ENCODE peak calls at places on chromosomes 6 and 20, in five cellular contexts. X is HepG2, A is heart left ventricle, V is mammary epithelial cell, Z is adrenal gland. G is an unnamed sample.

GRCh38 chr6:70709826-70710225 is 42.1 kb downstream of the SMAP1 start:
- DNase-seq in X (peak), A (no peak), V (peak), Z (no peak), G (peak)

GRCh38 chr6:106316376-106316769 is 9.2 kb downstream of the ATG5 start:
- DNase-seq in X (no peak), A (no peak), V (no peak), Z (no peak), G (no peak)

GRCh38 chr6:17417817-17418216 is 24.4 kb downstream of the CAP2 start:
- DNase-seq in X (no peak), A (no peak), V (peak), Z (no peak), G (peak)

GRCh38 chr6:83480470-83480869 is 31.9 kb upstream of the PRSS35 start:
- DNase-seq in X (no peak), A (no peak), V (peak), Z (no peak), G (no peak)

GRCh38 chr6:116326392-116326717 is 44.4 kb upstream of the DSE start:
- DNase-seq in X (no peak), A (no peak), V (no peak), Z (no peak), G (no peak)

GRCh38 chr6:8499540-8499939 is 64.2 kb upstream of the SLC35B3 start:
- DNase-seq in X (peak), A (no peak), V (peak), Z (no peak), G (peak)

GRCh38 chr20:43545837-43546578 is 12.8 kb upstream of the SGK2 start:
- DNase-seq in X (no peak), A (no peak), V (no peak), Z (no peak), G (no peak)

GRCh38 chr6:157087974-157088373 is 235.3 kb downstream of the TMEM242 start:
- DNase-seq in X (no peak), A (no peak), V (no peak), Z (no peak), G (no peak)

GRCh38 chr20:51221103-51221502 is 198.2 kb upstream of the KCNG1 start:
- DNase-seq in X (no peak), A (no peak), V (no peak), Z (no peak), G (no peak)

GRCh38 chr6:110517034-110517433 is 40.6 kb upstream of the SLC22A16 start:
- DNase-seq in X (peak), A (no peak), V (no peak), Z (no peak), G (no peak)

GRCh38 chr6:3847521-3847920 is 1.7 kb upstream of the FAM50B start:
- DNase-seq in X (no peak), A (no peak), V (no peak), Z (no peak), G (no peak)

GRCh38 chr6:111096246-111096645 is 8.9 kb downstream of the SLC16A10 start:
- DNase-seq in X (no peak), A (no peak), V (peak), Z (no peak), G (no peak)

GRCh38 chr6:105982761-105983600 is 103.2 kb upstream of the PRDM1 start:
- DNase-seq in X (no peak), A (no peak), V (no peak), Z (no peak), G (no peak)

GRCh38 chr6:42292002-42292735 is 74.5 kb upstream of the MRPS10 start:
- DNase-seq in X (no peak), A (no peak), V (peak), Z (no peak), G (peak)

GRCh38 chr20:50635014-50635557 is 56.3 kb downstream of the RIPOR3 start:
- DNase-seq in X (no peak), A (no peak), V (no peak), Z (no peak), G (no peak)

GRCh38 chr6:90947184-90948064 is 360.6 kb upstream of the MAP3K7 start:
- DNase-seq in X (no peak), A (no peak), V (no peak), Z (no peak), G (no peak)

GRCh38 chr20:32538526-32538918 is 46.6 kb downstream of the NOL4L start:
- DNase-seq in X (no peak), A (peak), V (no peak), Z (no peak), G (peak)

GRCh38 chr6:5994234-5994998 is 12.3 kb downstream of the NRN1 start:
- DNase-seq in X (no peak), A (no peak), V (no peak), Z (no peak), G (no peak)

GRCh38 chr6:149080511-149080910 is 237.0 kb upstream of the TAB2 start:
- DNase-seq in X (no peak), A (no peak), V (no peak), Z (no peak), G (peak)

GRCh38 chr6:110518281-110518623 is 41.8 kb upstream of the SLC22A16 start:
- DNase-seq in X (peak), A (no peak), V (no peak), Z (no peak), G (peak)

GRCh38 chr6:71349976-71350615 is 61.5 kb downstream of the OGFRL1 start:
- DNase-seq in X (no peak), A (no peak), V (no peak), Z (peak), G (peak)

GRCh38 chr6:108944707-108945685 is 96.8 kb downstream of the ARMC2 start:
- DNase-seq in X (no peak), A (peak), V (peak), Z (peak), G (peak)

GRCh38 chr6:12436224-12436623 is 146.1 kb downstream of the EDN1 start:
- DNase-seq in X (no peak), A (no peak), V (no peak), Z (no peak), G (no peak)

GRCh38 chr6:138572200-138572875 is 73.0 kb upstream of the NHSL1 start:
- DNase-seq in X (peak), A (peak), V (peak), Z (peak), G (peak)

GRCh38 chr6:10412165-10412947 is 2.5 kb downstream of the TFAP2A start:
- DNase-seq in X (no peak), A (no peak), V (peak), Z (no peak), G (peak)

GRCh38 chr20:37356387-37356786 is 10.4 kb downstream of the SRC start:
- DNase-seq in X (no peak), A (peak), V (peak), Z (peak), G (no peak)

DNA sequence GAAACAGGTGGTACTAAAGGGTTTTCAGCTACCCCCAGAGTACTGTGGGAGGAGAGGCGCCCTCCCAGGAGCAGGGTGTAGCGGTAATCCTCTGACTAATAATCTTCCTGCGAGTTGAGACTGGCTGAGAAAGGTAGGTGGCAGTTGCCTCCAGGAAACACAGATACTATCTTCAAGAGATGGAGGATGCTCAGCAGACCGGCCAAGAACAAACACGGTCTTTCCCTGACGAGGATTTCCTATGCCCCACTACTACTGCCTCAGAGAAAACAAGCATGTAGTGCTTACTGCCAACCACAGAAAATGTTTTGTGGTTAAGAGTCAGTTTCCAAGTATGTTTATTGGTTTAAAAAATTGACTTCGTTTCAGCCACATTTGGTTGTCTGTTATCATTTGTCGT is 26.8 kb downstream of the C6orf89 start:
- DNase-seq in X (no peak), A (no peak), V (peak), Z (no peak), G (peak)
- TF ChIP-seq CTCF in X (no peak), A (no peak), V (peak), Z (no peak), G (no peak)

GRCh38 chr6:47308223-47308567 is 1.5 kb downstream of the TNFRSF21 start:
- DNase-seq in X (no peak), A (no peak), V (no peak), Z (no peak), G (no peak)

GRCh38 chr6:47308674-47309325 is 905 bp downstream of the TNFRSF21 start:
- DNase-seq in X (no peak), A (no peak), V (peak), Z (no peak), G (peak)

GRCh38 chr6:47306887-47307286 is 2.8 kb downstream of the TNFRSF21 start:
- DNase-seq in X (no peak), A (no peak), V (peak), Z (no peak), G (peak)

GRCh38 chr6:47309326-47310130 is at the start of gene TNFRSF21:
- DNase-seq in X (peak), A (peak), V (peak), Z (peak), G (peak)

GRCh38 chr6:47307362-47308222 is 2.1 kb downstream of the TNFRSF21 start:
- DNase-seq in X (no peak), A (no peak), V (no peak), Z (no peak), G (no peak)
- H3K4me3 ChIP-seq in X (peak), A (peak), V (peak), Z (no peak), G (peak)

DNA sequence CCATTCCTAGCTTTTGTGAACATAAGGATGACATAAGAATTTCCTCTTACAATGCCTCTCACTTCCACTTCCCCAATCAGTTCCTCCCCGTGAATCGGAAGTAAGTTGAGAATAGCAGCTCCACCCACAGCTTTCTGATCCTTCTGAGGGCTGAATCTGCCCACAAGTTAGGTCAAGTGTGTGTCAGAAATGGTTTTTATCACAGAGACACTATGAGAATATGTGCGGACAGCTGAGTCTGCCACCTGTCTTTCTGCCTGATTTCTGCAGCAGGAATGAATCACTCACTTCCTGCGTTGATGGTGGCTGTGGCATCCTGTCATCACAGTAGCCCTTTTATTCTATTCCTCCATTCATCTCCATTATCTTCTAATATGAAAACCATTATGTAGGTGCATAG is 70.2 kb downstream of the RIN2 start:
- DNase-seq in X (peak), A (no peak), V (peak), Z (no peak), G (no peak)
- TF ChIP-seq CTCF in X (peak), A (no peak), V (peak), Z (peak), G (no peak)

DNA sequence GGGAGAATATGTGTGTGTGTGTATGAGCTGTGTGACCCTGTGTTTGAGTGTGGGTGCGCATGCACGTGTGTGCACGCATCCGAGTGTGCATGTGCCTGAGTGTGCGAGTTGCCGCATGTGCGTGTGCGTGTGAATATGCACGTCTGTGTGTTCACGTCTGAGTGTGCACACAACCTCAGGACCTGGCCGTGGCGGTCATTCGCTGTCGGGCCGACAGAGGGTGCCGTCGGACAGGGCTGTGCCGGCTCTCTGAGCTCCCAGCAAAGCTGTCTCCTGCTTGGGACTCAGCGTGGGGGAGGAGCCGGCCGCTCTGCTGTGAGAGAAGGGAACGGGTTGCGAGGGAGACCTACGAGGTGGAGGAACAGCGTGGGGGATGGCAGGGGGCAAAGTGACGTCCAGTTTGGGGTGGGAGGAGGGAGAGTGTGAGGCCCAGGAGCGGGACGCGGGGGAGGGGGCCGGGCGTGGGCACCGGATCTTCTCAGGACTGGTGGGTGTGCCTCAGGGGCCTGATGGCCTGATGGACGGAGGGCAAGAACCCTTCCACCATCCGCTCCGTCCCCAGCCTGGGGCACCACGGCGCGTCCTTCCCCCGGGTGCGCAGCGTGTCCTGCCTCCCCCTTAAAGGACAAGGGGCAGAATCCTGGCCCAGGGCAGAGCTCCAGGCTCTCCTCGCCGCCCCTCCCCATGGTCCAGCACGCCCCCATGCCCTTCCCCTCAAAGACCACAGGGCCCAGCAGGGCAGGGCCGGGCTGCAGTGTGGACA is 19.9 kb downstream of the SLC17A9 start:
- DNase-seq in X (peak), A (peak), V (peak), Z (peak), G (peak)
- H3K4me3 ChIP-seq in X (peak), A (peak), V (peak), Z (no peak), G (peak)

GRCh38 chr6:38708483-38708882 is 5.5 kb upstream of the GLO1 start:
- DNase-seq in X (no peak), A (no peak), V (no peak), Z (no peak), G (peak)
- TF ChIP-seq CTCF in X (no peak), A (no peak), V (peak), Z (no peak), G (no peak)

DNA sequence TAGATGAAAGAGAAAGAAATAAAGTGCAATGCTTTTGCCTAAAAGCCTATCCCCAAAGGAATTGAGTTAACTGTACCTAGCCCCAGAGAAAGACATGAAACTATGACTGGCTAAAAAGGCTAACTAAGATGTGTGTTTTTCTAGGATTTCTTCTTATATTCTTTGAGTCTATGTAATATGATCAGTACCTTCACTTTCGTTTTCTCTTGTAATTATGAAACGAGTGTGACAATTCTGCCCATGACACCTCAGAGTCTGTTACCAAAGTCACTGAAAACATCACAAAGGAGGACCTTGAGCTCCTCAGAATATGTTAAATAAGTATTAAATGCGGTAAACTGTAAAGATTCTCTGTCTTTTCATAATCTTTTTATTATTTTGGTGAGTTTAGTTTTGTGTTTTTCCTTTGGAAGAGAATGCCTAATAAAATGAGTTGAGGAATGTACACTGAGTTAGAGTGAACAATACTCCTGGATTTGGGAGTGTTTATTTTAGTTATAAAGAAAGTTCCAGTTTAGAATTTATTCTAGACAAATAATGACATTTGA is 141.3 kb downstream of the FUT9 start:
- DNase-seq in X (peak), A (no peak), V (no peak), Z (no peak), G (no peak)
- H3K4me3 ChIP-seq in X (no peak), A (no peak), V (peak), Z (no peak), G (no peak)

GRCh38 chr6:100257661-100258395 is 206.9 kb downstream of the SIM1 start:
- DNase-seq in X (peak), A (no peak), V (no peak), Z (no peak), G (peak)
- TF ChIP-seq CTCF in X (peak), A (no peak), V (peak), Z (no peak), G (no peak)

G was measured in foreskin fibroblast.